ENCODE peak calls at places on chromosomes 5 and 9, in five cellular contexts. One of them, this sample, is unnamed.

GRCh38 chr9:121736147-121736721 is 84.8 kb downstream of the DAB2IP start:
- DNase-seq in ovary: peak; percentile 92
- DNase-seq in effector memory CD4-positive, alpha-beta T cell: no peak
- DNase-seq in A549: peak; percentile 36
- DNase-seq in OCI-LY7: no peak
- DNase-seq in this sample: peak; percentile 54

GRCh38 chr5:151026088-151026487 is 5.7 kb downstream of the GPX3 start:
- DNase-seq in ovary: no peak
- DNase-seq in effector memory CD4-positive, alpha-beta T cell: no peak
- DNase-seq in A549: no peak
- DNase-seq in OCI-LY7: no peak
- DNase-seq in this sample: no peak

GRCh38 chr5:65451436-65451835 is 30.3 kb downstream of the ADAMTS6 start:
- DNase-seq in ovary: no peak
- DNase-seq in effector memory CD4-positive, alpha-beta T cell: no peak
- DNase-seq in A549: no peak
- DNase-seq in OCI-LY7: no peak
- DNase-seq in this sample: no peak

GRCh38 chr5:32710335-32710858 is 724 bp upstream of the NPR3 start:
- DNase-seq in ovary: no peak
- DNase-seq in effector memory CD4-positive, alpha-beta T cell: no peak
- DNase-seq in A549: peak; percentile 66
- DNase-seq in OCI-LY7: no peak
- DNase-seq in this sample: no peak

GRCh38 chr5:2574155-2574554 is 177.3 kb downstream of the IRX2 start:
- DNase-seq in ovary: no peak
- DNase-seq in effector memory CD4-positive, alpha-beta T cell: no peak
- DNase-seq in A549: no peak
- DNase-seq in OCI-LY7: no peak
- DNase-seq in this sample: no peak

GRCh38 chr9:86141843-86142242 is 42.5 kb upstream of the GOLM1 start:
- DNase-seq in ovary: no peak
- DNase-seq in effector memory CD4-positive, alpha-beta T cell: no peak
- DNase-seq in A549: no peak
- DNase-seq in OCI-LY7: no peak
- DNase-seq in this sample: no peak

GRCh38 chr5:74798977-74799911 is 32.2 kb downstream of the NSA2 start:
- DNase-seq in ovary: no peak
- DNase-seq in effector memory CD4-positive, alpha-beta T cell: no peak
- DNase-seq in A549: no peak
- DNase-seq in OCI-LY7: no peak
- DNase-seq in this sample: no peak

GRCh38 chr9:89686134-89686533 is 81.3 kb downstream of the GADD45G start:
- DNase-seq in ovary: no peak
- DNase-seq in effector memory CD4-positive, alpha-beta T cell: no peak
- DNase-seq in A549: no peak
- DNase-seq in OCI-LY7: no peak
- DNase-seq in this sample: peak; percentile 31

GRCh38 chr9:134367796-134368490 is 41.7 kb downstream of the RXRA start:
- DNase-seq in ovary: no peak
- DNase-seq in effector memory CD4-positive, alpha-beta T cell: no peak
- DNase-seq in A549: no peak
- DNase-seq in OCI-LY7: no peak
- DNase-seq in this sample: peak; percentile 78

GRCh38 chr9:134058716-134059115 is 9.1 kb downstream of the BRD3 start:
- DNase-seq in ovary: no peak
- DNase-seq in effector memory CD4-positive, alpha-beta T cell: no peak
- DNase-seq in A549: no peak
- DNase-seq in OCI-LY7: no peak
- DNase-seq in this sample: no peak

GRCh38 chr5:17340363-17340762 is 122.9 kb downstream of the BASP1 start:
- DNase-seq in ovary: no peak
- DNase-seq in effector memory CD4-positive, alpha-beta T cell: no peak
- DNase-seq in A549: no peak
- DNase-seq in OCI-LY7: no peak
- DNase-seq in this sample: no peak

GRCh38 chr9:112711050-112711689 is 6.7 kb downstream of the INIP start:
- DNase-seq in ovary: no peak
- DNase-seq in effector memory CD4-positive, alpha-beta T cell: no peak
- DNase-seq in A549: no peak
- DNase-seq in OCI-LY7: peak; percentile 19
- DNase-seq in this sample: peak; percentile 35

GRCh38 chr5:128498844-128499455 is 39.1 kb downstream of the FBN2 start:
- DNase-seq in ovary: no peak
- DNase-seq in effector memory CD4-positive, alpha-beta T cell: no peak
- DNase-seq in A549: peak; percentile 11
- DNase-seq in OCI-LY7: peak; percentile 19
- DNase-seq in this sample: peak; percentile 19

GRCh38 chr5:145938699-145939531 is 2.5 kb downstream of the SH3RF2 start:
- DNase-seq in ovary: no peak
- DNase-seq in effector memory CD4-positive, alpha-beta T cell: no peak
- DNase-seq in A549: no peak
- DNase-seq in OCI-LY7: no peak
- DNase-seq in this sample: no peak

GRCh38 chr9:94638335-94639044 is 828 bp downstream of the FBP1 start:
- DNase-seq in ovary: no peak
- DNase-seq in effector memory CD4-positive, alpha-beta T cell: no peak
- DNase-seq in A549: no peak
- DNase-seq in OCI-LY7: no peak
- DNase-seq in this sample: no peak
- H3K27ac ChIP-seq in ovary: no peak overlapping the region
- H3K27ac ChIP-seq in effector memory CD4-positive, alpha-beta T cell: no peak overlapping the region
- H3K27ac ChIP-seq in A549: no peak overlapping the region
- H3K27ac ChIP-seq in OCI-LY7: no peak overlapping the region
- H3K27ac ChIP-seq in this sample: no peak overlapping the region

DNA sequence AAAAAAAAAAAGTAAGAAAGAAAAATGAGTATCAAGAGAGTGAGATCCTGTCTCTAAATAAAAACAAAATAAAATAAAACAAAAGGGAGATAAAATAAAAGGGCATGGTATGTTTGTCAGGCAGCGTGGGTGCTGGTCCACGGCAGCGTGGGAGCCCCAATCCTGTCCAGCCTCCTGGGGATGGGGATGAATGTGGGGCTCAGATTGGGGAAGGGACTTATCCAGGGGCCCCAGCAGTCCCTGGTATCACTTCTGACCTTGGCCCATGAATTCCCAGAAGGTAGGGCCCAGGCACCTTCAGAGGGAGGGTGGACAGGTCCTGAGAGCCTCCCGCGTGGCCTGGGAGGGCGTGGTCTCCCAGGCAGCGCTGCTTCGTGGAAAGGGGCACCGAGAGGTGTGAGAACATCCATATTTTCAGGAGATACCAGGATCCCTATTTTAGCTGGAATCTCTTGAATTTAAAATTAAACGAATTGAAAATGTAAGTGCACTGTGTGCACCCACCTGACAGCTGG is 71.2 kb downstream of the ZNF354C start:
- DNase-seq in ovary: no peak
- DNase-seq in effector memory CD4-positive, alpha-beta T cell: no peak
- DNase-seq in A549: no peak
- DNase-seq in OCI-LY7: no peak
- DNase-seq in this sample: no peak
- H3K9me3 ChIP-seq in ovary: no peaks in the 10 kb centered on the region
- H3K9me3 ChIP-seq in effector memory CD4-positive, alpha-beta T cell: no peaks in the 10 kb centered on the region
- H3K9me3 ChIP-seq in A549: peaks cover 22% of the 10 kb centered on the region
- H3K9me3 ChIP-seq in OCI-LY7: no peaks in the 10 kb centered on the region
- H3K9me3 ChIP-seq in this sample: no peaks in the 10 kb centered on the region

GRCh38 chr9:14031015-14031414 is 282.9 kb downstream of the NFIB start:
- DNase-seq in ovary: peak; percentile 50
- DNase-seq in effector memory CD4-positive, alpha-beta T cell: no peak
- DNase-seq in A549: no peak
- DNase-seq in OCI-LY7: no peak
- DNase-seq in this sample: peak; percentile 89
- H3K4me3 ChIP-seq in ovary: peak overlapping the region; percentile 15
- H3K4me3 ChIP-seq in effector memory CD4-positive, alpha-beta T cell: no peak overlapping the region
- H3K4me3 ChIP-seq in A549: no peak overlapping the region
- H3K4me3 ChIP-seq in OCI-LY7: no peak overlapping the region
- H3K4me3 ChIP-seq in this sample: peak overlapping the region; percentile 60

GRCh38 chr9:23824241-23825142 is 1.5 kb downstream of the ELAVL2 start:
- DNase-seq in ovary: peak; percentile 21
- DNase-seq in effector memory CD4-positive, alpha-beta T cell: no peak
- DNase-seq in A549: no peak
- DNase-seq in OCI-LY7: no peak
- DNase-seq in this sample: peak; percentile 74

GRCh38 chr9:23820731-23821399 is 5.2 kb downstream of the ELAVL2 start:
- DNase-seq in ovary: no peak
- DNase-seq in effector memory CD4-positive, alpha-beta T cell: no peak
- DNase-seq in A549: no peak
- DNase-seq in OCI-LY7: no peak
- DNase-seq in this sample: peak; percentile 75

GRCh38 chr9:23822331-23823169 is 3.5 kb downstream of the ELAVL2 start:
- DNase-seq in ovary: no peak
- DNase-seq in effector memory CD4-positive, alpha-beta T cell: no peak
- DNase-seq in A549: no peak
- DNase-seq in OCI-LY7: no peak
- DNase-seq in this sample: no peak

GRCh38 chr9:23819403-23819802 is 6.6 kb downstream of the ELAVL2 start:
- DNase-seq in ovary: no peak
- DNase-seq in effector memory CD4-positive, alpha-beta T cell: no peak
- DNase-seq in A549: no peak
- DNase-seq in OCI-LY7: no peak
- DNase-seq in this sample: no peak

DNA sequence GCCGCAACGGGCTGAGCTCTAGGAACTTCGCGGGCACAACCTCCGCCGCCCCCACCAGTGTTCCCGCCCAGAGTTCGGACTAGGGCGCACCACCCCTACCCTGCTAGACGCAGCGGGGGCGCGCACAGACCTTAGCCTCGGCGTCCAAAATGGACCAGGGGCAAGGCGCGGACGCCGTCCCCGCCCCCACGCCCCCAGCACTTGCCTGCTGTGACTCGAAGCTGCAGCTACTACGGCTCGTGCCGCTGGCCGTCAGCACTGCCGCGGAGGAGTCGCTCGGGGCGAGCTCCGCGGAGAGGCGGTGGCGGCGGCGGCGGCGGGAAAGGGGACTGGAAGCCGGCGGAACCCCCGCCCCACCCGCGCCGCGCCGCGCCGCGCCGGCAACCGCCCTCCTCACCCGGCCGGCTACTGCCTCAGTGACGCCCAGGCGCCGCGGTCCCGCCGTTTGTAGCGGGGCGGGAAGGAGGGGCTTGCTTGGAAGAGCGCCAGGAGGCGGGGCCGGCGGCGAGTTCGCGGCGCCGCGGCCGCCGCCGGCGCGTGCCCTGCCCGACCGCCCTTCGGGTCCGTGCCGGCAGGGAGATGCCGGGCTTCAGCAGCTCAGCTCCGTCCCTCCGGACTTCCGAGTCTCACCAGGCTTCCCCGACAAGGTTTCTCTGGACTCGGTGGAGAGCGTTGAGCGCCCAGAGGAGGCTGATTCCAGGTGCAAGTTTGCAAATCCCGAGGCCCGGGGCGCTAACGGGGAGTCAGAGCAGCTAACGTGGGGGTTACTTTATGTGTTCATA is 4.4 kb downstream of the ELAVL2 start:
- DNase-seq in ovary: peak; percentile 38
- DNase-seq in effector memory CD4-positive, alpha-beta T cell: no peak
- DNase-seq in A549: no peak
- DNase-seq in OCI-LY7: no peak
- DNase-seq in this sample: peak; percentile 73
- H3K27ac ChIP-seq in ovary: no peak overlapping the region
- H3K27ac ChIP-seq in effector memory CD4-positive, alpha-beta T cell: no peak overlapping the region
- H3K27ac ChIP-seq in A549: no peak overlapping the region
- H3K27ac ChIP-seq in OCI-LY7: no peak overlapping the region
- H3K27ac ChIP-seq in this sample: peak overlapping the region; percentile 57

GRCh38 chr5:98541641-98542040 is 231.8 kb upstream of the RGMB start:
- DNase-seq in ovary: no peak
- DNase-seq in effector memory CD4-positive, alpha-beta T cell: no peak
- DNase-seq in A549: no peak
- DNase-seq in OCI-LY7: no peak
- DNase-seq in this sample: no peak
- H3K9me3 ChIP-seq in ovary: no peaks in the 10 kb centered on the region
- H3K9me3 ChIP-seq in effector memory CD4-positive, alpha-beta T cell: no peaks in the 10 kb centered on the region
- H3K9me3 ChIP-seq in A549: no peaks in the 10 kb centered on the region
- H3K9me3 ChIP-seq in OCI-LY7: no peaks in the 10 kb centered on the region
- H3K9me3 ChIP-seq in this sample: peaks cover 9% of the 10 kb centered on the region

GRCh38 chr5:140301136-140301535 is 1.8 kb downstream of the PFDN1 start:
- DNase-seq in ovary: no peak
- DNase-seq in effector memory CD4-positive, alpha-beta T cell: no peak
- DNase-seq in A549: no peak
- DNase-seq in OCI-LY7: no peak
- DNase-seq in this sample: no peak
- H3K4me3 ChIP-seq in ovary: no peak overlapping the region
- H3K4me3 ChIP-seq in effector memory CD4-positive, alpha-beta T cell: no peak overlapping the region
- H3K4me3 ChIP-seq in A549: no peak overlapping the region
- H3K4me3 ChIP-seq in OCI-LY7: no peak overlapping the region
- H3K4me3 ChIP-seq in this sample: no peak overlapping the region

GRCh38 chr9:96216618-96217017 is 85.4 kb downstream of the HSD17B3 start:
- DNase-seq in ovary: no peak
- DNase-seq in effector memory CD4-positive, alpha-beta T cell: no peak
- DNase-seq in A549: no peak
- DNase-seq in OCI-LY7: no peak
- DNase-seq in this sample: peak; percentile 60
- H3K27ac ChIP-seq in ovary: no peak overlapping the region
- H3K27ac ChIP-seq in effector memory CD4-positive, alpha-beta T cell: no peak overlapping the region
- H3K27ac ChIP-seq in A549: peak overlapping the region; percentile 70
- H3K27ac ChIP-seq in OCI-LY7: no peak overlapping the region
- H3K27ac ChIP-seq in this sample: peak overlapping the region; percentile 68